ENCODE peak calls at places on chromosomes 4 and X, in five cellular contexts. E, N, M, W and U are unnamed samples.

GRCh38 chrX:1555370-1555769 is 18.4 kb upstream of the P2RY8 start:
- DNase-seq in E (no peak), N (no peak), M (no peak), W (no peak), U (no peak)

GRCh38 chr4:104901438-104901837 is 245.2 kb upstream of the TET2 start:
- DNase-seq in E (no peak), N (no peak), M (no peak), W (peak; percentile 28), U (no peak)

GRCh38 chr4:8730681-8731080 is 138.1 kb downstream of the CPZ start:
- DNase-seq in E (no peak), N (no peak), M (no peak), W (no peak), U (no peak)

GRCh38 chrX:102934624-102935023 is 2.4 kb upstream of the RAB40AL start:
- DNase-seq in E (peak; percentile 21), N (peak; percentile 4), M (peak; percentile 85), W (no peak), U (peak; percentile 26)

GRCh38 chr4:84631573-84631972 is 48.6 kb downstream of the CDS1 start:
- DNase-seq in E (no peak), N (no peak), M (no peak), W (no peak), U (no peak)

GRCh38 chr4:16297003-16297402 is 70.7 kb upstream of the TAPT1 start:
- DNase-seq in E (no peak), N (no peak), M (no peak), W (no peak), U (peak; percentile 8)

GRCh38 chr4:79650794-79651431 is 242.9 kb upstream of the GK2 start:
- DNase-seq in E (no peak), N (peak; percentile 77), M (peak; percentile 24), W (no peak), U (peak; percentile 76)

GRCh38 chrX:154717824-154718223 is 33.1 kb downstream of the GAB3 start:
- DNase-seq in E (no peak), N (peak; percentile 59), M (no peak), W (no peak), U (peak; percentile 92)

GRCh38 chrX:106791495-106791894 is 11.0 kb upstream of the TBC1D8B start:
- DNase-seq in E (no peak), N (peak; percentile 14), M (peak; percentile 19), W (no peak), U (no peak)

GRCh38 chr4:24428850-24429249 is 155.5 kb downstream of the DHX15 start:
- DNase-seq in E (no peak), N (no peak), M (no peak), W (no peak), U (no peak)

GRCh38 chr4:149311076-149311475 is 504.6 kb downstream of the IQCM start:
- DNase-seq in E (no peak), N (no peak), M (no peak), W (no peak), U (no peak)

GRCh38 chr4:169420291-169420690 is 149.5 kb upstream of the SH3RF1 start:
- DNase-seq in E (no peak), N (no peak), M (no peak), W (no peak), U (peak; percentile 64)

GRCh38 chr4:4614925-4615678 is 73.3 kb upstream of the STX18 start:
- DNase-seq in E (no peak), N (peak; percentile 66), M (no peak), W (no peak), U (peak; percentile 25)

GRCh38 chr4:141636771-141637460 is 533 bp downstream of the IL15 start:
- DNase-seq in E (peak; percentile 39), N (peak; percentile 64), M (peak; percentile 64), W (peak; percentile 61), U (peak; percentile 79)

GRCh38 chr4:6943012-6943869 is 33.6 kb downstream of the TBC1D14 start:
- DNase-seq in E (no peak), N (no peak), M (peak; percentile 62), W (no peak), U (peak; percentile 47)

GRCh38 chrX:13666836-13667235 is 13.9 kb downstream of the TCEANC start:
- DNase-seq in E (no peak), N (no peak), M (no peak), W (no peak), U (no peak)

GRCh38 chr4:154368060-154368459 is 123.5 kb downstream of the DCHS2 start:
- DNase-seq in E (no peak), N (no peak), M (no peak), W (no peak), U (no peak)

GRCh38 chr4:122764808-122765189 is 32.3 kb downstream of the BBS12 start:
- DNase-seq in E (no peak), N (peak; percentile 92), M (peak; percentile 57), W (no peak), U (peak; percentile 95)

GRCh38 chr4:167606551-167606950 is 372.3 kb upstream of the SPOCK3 start:
- DNase-seq in E (no peak), N (no peak), M (no peak), W (no peak), U (no peak)

GRCh38 chr4:71830497-71831178 is 46.8 kb upstream of the GC start:
- DNase-seq in E (no peak), N (no peak), M (no peak), W (no peak), U (no peak)
- H2BK120ac ChIP-seq in E (no peak overlapping the region), N (no peak overlapping the region), M (no peak overlapping the region), W (no peak overlapping the region), U (no peak overlapping the region)

GRCh38 chrX:49165901-49166881 is 3.6 kb downstream of the MAGIX start:
- DNase-seq in E (peak; percentile 69), N (peak; percentile 61), M (no peak), W (peak; percentile 94), U (peak; percentile 76)

GRCh38 chrX:49164589-49165360 is 2.2 kb downstream of the MAGIX start:
- DNase-seq in E (no peak), N (no peak), M (no peak), W (no peak), U (no peak)

GRCh38 chrX:49163555-49164419 is 1.2 kb downstream of the MAGIX start:
- DNase-seq in E (peak; percentile 71), N (peak; percentile 73), M (peak; percentile 86), W (peak; percentile 89), U (peak; percentile 84)

GRCh38 chrX:49166914-49167739 is 4.6 kb downstream of the MAGIX start:
- DNase-seq in E (no peak), N (peak; percentile 73), M (no peak), W (no peak), U (peak; percentile 84)

DNA sequence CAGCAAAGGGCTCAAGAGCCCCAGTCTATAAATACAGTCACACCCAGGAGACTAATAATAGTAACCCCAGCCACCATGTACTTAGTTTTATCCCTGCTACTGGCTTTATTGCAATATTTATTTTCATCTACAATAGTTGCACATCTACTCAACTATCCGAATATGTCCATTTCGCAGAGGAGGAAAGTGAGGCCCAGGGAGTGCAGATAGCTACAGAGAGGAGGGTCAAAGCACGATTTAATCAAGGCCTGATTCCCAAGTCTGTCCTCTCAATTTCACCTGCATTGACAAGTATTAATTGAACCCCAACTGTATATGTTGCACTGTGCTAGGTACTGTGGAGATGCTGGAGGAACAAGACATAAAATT is 4.0 kb upstream of the PLP2 start:
- DNase-seq in E (no peak), N (no peak), M (no peak), W (no peak), U (no peak)
- H2AFZ ChIP-seq in E (no peak overlapping the region), N (no peak overlapping the region), M (no peak overlapping the region), W (no peak overlapping the region), U (no peak overlapping the region)

GRCh38 chr4:88021824-88022223 is 14.4 kb downstream of the PKD2 start:
- DNase-seq in E (no peak), N (peak; percentile 51), M (peak; percentile 22), W (no peak), U (peak; percentile 91)
- H2BK120ac ChIP-seq in E (no peak overlapping the region), N (no peak overlapping the region), M (no peak overlapping the region), W (no peak overlapping the region), U (no peak overlapping the region)

GRCh38 chr4:2785613-2786012 is 7.3 kb upstream of the SH3BP2 start:
- DNase-seq in E (no peak), N (no peak), M (no peak), W (no peak), U (peak; percentile 28)

GRCh38 chr4:2788101-2788500 is 4.8 kb upstream of the SH3BP2 start:
- DNase-seq in E (no peak), N (no peak), M (no peak), W (no peak), U (no peak)

GRCh38 chr4:2786794-2787229 is 6.1 kb upstream of the SH3BP2 start:
- DNase-seq in E (no peak), N (no peak), M (no peak), W (no peak), U (no peak)

GRCh38 chr4:2787230-2788100 is 5.4 kb upstream of the SH3BP2 start:
- DNase-seq in E (no peak), N (no peak), M (peak; percentile 37), W (peak; percentile 52), U (no peak)

DNA sequence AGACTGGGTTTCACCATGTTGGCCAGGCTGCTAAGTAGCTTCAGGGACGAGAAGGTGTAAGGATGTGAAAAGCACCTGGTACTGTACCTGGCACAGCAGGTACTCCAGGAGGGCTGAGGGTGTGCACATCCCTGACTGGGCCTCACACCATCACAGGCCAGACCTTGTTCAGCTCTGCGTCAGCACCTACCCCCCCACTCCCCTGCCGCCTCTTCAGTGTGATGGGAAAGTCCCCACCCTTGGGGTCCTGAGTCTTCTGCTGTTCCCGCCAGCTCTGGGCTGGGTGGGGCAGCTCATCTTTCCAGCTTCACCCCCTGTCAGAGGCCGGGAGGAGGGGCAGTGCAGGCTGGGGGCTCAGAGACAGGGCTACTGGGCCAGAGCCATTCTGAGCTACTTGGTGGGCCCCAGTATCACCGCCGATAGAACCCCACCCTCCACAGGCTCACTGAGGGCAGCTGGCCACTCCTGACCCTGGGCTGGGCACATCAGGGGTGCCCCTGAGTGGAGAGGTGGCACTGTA is 6.7 kb upstream of the SH3BP2 start:
- DNase-seq in E (no peak), N (no peak), M (no peak), W (no peak), U (no peak)
- H2AFZ ChIP-seq in E (no peak overlapping the region), N (peak overlapping the region; percentile 43), M (no peak overlapping the region), W (no peak overlapping the region), U (no peak overlapping the region)

GRCh38 chrX:49040376-49040955 is 2.7 kb downstream of the TFE3 start:
- DNase-seq in E (no peak), N (peak; percentile 25), M (peak; percentile 37), W (no peak), U (peak; percentile 42)

GRCh38 chrX:49043220-49043986 is at the start of gene TFE3:
- DNase-seq in E (peak; percentile 97), N (peak; percentile 98), M (peak; percentile 98), W (peak; percentile 98), U (peak; percentile 98)

GRCh38 chrX:49041683-49042529 is 1.3 kb downstream of the TFE3 start:
- DNase-seq in E (no peak), N (peak; percentile 73), M (peak; percentile 39), W (no peak), U (peak; percentile 68)

GRCh38 chrX:49043987-49044281 is 777 bp upstream of the TFE3 start:
- DNase-seq in E (no peak), N (no peak), M (no peak), W (no peak), U (no peak)

DNA sequence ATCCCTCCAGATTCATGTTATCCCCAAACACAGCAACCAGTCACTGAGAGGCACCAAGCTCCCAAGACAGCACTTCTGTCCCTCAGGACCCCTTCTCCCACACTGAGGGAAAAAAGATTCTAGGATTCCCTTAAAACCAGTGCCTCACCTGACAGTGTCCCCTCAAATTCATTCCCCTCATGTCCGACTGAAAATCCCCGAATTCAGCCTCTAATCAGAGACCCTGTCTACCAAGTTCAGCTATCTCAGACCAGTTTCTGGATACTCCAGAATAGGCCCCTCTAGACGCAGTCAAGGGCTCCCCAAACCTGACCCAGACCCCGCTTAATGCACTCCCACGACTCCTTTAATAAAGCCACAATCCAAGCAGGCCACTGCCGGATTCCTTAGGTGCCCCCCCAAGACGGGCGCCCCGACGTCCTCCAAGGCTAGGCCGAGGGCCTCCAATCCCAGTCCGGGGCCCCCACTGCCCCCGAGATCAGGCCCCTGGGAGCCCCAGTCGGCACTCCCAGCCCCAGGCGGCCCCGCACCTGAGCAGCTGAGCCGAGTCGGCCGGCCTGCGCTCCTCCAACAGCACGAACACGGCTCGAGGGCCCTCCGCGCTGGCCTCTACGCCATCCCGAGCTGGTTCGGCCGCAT is 457 bp downstream of the TFE3 start:
- DNase-seq in E (no peak), N (no peak), M (no peak), W (no peak), U (no peak)
- H2BK120ac ChIP-seq in E (no peak overlapping the region), N (peak overlapping the region; percentile 95), M (peak overlapping the region; percentile 93), W (no peak overlapping the region), U (peak overlapping the region; percentile 77)